ENCODE peak calls at places on chromosomes 4 and X, in nine cellular contexts. I is cardiac fibroblast; W is left lung; H is hepatocyte; N is HFFc6; X is AG04449; M is GM12864; G is OCI-LY7; E is CD4-positive, alpha-beta T cell. Q is an unnamed sample.

GRCh38 chr4:102606846-102607440 is 105.8 kb downstream of the NFKB1 start:
- DNase-seq in G (no peak), H (no peak), X (no peak), E (no peak), W (peak), I (no peak), N (no peak), M (no peak), Q (no peak)

GRCh38 chr4:187227907-187228699 is 504.4 kb upstream of the FAT1 start:
- DNase-seq in G (no peak), N (no peak), W (no peak), I (no peak), H (peak), X (no peak), M (no peak), E (no peak), Q (no peak)

GRCh38 chrX:113400193-113400704 is 559.6 kb upstream of the AMOT start:
- DNase-seq in X (no peak), E (no peak), H (peak), I (peak), G (no peak), W (no peak), M (no peak), N (no peak), Q (no peak)

GRCh38 chrX:136198010-136198409 is 50.7 kb downstream of the FHL1 start:
- DNase-seq in X (no peak), W (no peak), I (no peak), E (no peak), G (no peak), M (no peak), N (no peak), H (no peak), Q (no peak)

GRCh38 chr4:87042986-87043820 is 108.4 kb downstream of the AFF1 start:
- DNase-seq in E (no peak), W (no peak), I (no peak), M (no peak), H (no peak), N (no peak), X (no peak), G (no peak), Q (no peak)

GRCh38 chrX:108018659-108019381 is 26.0 kb upstream of the VSIG1 start:
- DNase-seq in H (no peak), G (no peak), W (no peak), I (no peak), M (no peak), N (no peak), E (peak), X (no peak), Q (no peak)

GRCh38 chrX:39260965-39261364 is 459.7 kb downstream of the MID1IP1 start:
- DNase-seq in M (no peak), G (no peak), I (no peak), N (no peak), X (no peak), W (no peak), E (no peak), H (no peak), Q (no peak)

GRCh38 chr4:137283737-137284136 is 248.6 kb downstream of the PCDH18 start:
- DNase-seq in X (no peak), I (peak), N (peak), H (peak), M (no peak), E (no peak), G (no peak), W (no peak), Q (no peak)

GRCh38 chr4:162485486-162485885 is 321.7 kb upstream of the FSTL5 start:
- DNase-seq in I (no peak), M (no peak), W (no peak), X (no peak), N (peak), G (no peak), E (no peak), H (no peak), Q (no peak)

GRCh38 chr4:124931050-124931449 is 218.5 kb upstream of the ANKRD50 start:
- DNase-seq in W (no peak), N (peak), E (no peak), G (no peak), M (no peak), I (peak), X (no peak), H (no peak), Q (no peak)

GRCh38 chr4:28278676-28279075 is 1418.0 kb downstream of the STIM2 start:
- DNase-seq in G (no peak), W (no peak), X (no peak), E (no peak), H (no peak), M (no peak), N (no peak), I (no peak), Q (no peak)

GRCh38 chrX:12497832-12498591 is 293.2 kb upstream of the PRPS2 start:
- DNase-seq in H (peak), X (no peak), I (no peak), G (peak), N (no peak), E (no peak), W (no peak), M (no peak), Q (no peak)

GRCh38 chr4:57369446-57369845 is 259.3 kb upstream of the IGFBP7 start:
- DNase-seq in N (no peak), X (no peak), I (no peak), H (no peak), M (no peak), W (no peak), G (no peak), E (no peak), Q (no peak)

GRCh38 chrX:29627833-29628232 is 587.5 kb upstream of the MAGEB2 start:
- DNase-seq in H (peak), W (no peak), M (no peak), G (no peak), X (no peak), I (peak), E (no peak), N (no peak), Q (no peak)

GRCh38 chr4:12691168-12691567 is 793.0 kb downstream of the RAB28 start:
- DNase-seq in G (no peak), I (no peak), M (no peak), E (no peak), W (no peak), H (no peak), X (no peak), N (no peak), Q (no peak)

GRCh38 chrX:35726176-35726575 is 72.0 kb upstream of the MAGEB16 start:
- DNase-seq in H (no peak), M (no peak), X (no peak), G (peak), E (no peak), N (peak), I (peak), W (no peak), Q (no peak)

GRCh38 chr4:101306225-101306624 is 41.1 kb downstream of the PPP3CA start:
- DNase-seq in X (no peak), M (peak), W (peak), E (no peak), H (no peak), I (no peak), G (no peak), N (no peak), Q (no peak)

GRCh38 chrX:43679778-43680177 is 23.7 kb downstream of the MAOA start:
- DNase-seq in E (no peak), M (no peak), H (peak), X (no peak), G (no peak), W (no peak), I (peak), N (no peak), Q (no peak)

GRCh38 chr4:161841759-161842158 is 322.0 kb downstream of the FSTL5 start:
- DNase-seq in W (no peak), N (no peak), E (no peak), G (no peak), I (no peak), X (no peak), M (no peak), H (no peak), Q (no peak)

GRCh38 chrX:1401611-1402430 is 9.9 kb upstream of the SLC25A6 start:
- DNase-seq in G (no peak), N (no peak), H (no peak), X (no peak), M (no peak), I (no peak), W (peak), E (no peak), Q (no peak)

GRCh38 chr4:6470502-6471302 is 1.7 kb downstream of the PPP2R2C start:
- DNase-seq in I (peak), M (no peak), X (no peak), G (no peak), W (no peak), H (peak), E (no peak), N (peak), Q (no peak)
- TF ChIP-seq CTCF in I (no peak), M (no peak), X (no peak), G (no peak), W (no peak), H (no peak), E (no peak), N (no peak), Q (no peak)

GRCh38 chrX:23900220-23900797 is 7.4 kb downstream of the APOO start:
- DNase-seq in W (no peak), G (no peak), H (no peak), I (no peak), X (no peak), N (no peak), E (no peak), M (no peak), Q (no peak)

GRCh38 chrX:23902419-23902818 is 5.3 kb downstream of the APOO start:
- DNase-seq in G (peak), E (no peak), W (no peak), I (peak), M (no peak), H (peak), N (peak), X (no peak), Q (no peak)

GRCh38 chrX:23904096-23904495 is 3.6 kb downstream of the APOO start:
- DNase-seq in M (no peak), X (no peak), W (no peak), E (no peak), G (no peak), I (peak), N (no peak), H (no peak), Q (no peak)

GRCh38 chrX:23901065-23901464 is 6.7 kb downstream of the APOO start:
- DNase-seq in G (no peak), E (no peak), I (peak), N (peak), X (no peak), H (peak), M (no peak), W (peak), Q (peak)

DNA sequence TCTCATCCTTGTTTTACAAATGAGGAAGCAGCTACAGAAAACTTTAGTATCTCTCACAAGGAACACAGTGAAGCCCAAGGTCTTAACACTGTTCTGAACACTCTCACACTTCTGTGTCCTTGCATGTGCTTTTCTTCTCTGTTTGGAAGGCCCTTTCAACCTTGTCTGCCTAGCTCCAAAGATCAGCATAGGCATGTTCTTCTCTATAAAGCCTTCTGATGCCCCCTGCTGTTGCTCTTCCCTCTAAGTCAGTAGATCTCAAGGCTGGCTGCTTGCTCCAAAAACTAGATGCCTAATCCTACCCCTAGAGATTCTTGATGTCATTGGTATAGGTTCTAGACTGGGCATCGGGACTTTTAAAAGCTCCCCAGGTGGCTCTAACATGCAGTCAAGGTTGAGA is 5.9 kb downstream of the APOO start:
- DNase-seq in E (no peak), W (no peak), H (peak), G (peak), M (no peak), X (no peak), I (peak), N (peak), Q (no peak)
- TF ChIP-seq CTCF in E (no peak), W (peak), H (peak), G (peak), M (peak), X (peak), I (peak), N (peak), Q (peak)

DNA sequence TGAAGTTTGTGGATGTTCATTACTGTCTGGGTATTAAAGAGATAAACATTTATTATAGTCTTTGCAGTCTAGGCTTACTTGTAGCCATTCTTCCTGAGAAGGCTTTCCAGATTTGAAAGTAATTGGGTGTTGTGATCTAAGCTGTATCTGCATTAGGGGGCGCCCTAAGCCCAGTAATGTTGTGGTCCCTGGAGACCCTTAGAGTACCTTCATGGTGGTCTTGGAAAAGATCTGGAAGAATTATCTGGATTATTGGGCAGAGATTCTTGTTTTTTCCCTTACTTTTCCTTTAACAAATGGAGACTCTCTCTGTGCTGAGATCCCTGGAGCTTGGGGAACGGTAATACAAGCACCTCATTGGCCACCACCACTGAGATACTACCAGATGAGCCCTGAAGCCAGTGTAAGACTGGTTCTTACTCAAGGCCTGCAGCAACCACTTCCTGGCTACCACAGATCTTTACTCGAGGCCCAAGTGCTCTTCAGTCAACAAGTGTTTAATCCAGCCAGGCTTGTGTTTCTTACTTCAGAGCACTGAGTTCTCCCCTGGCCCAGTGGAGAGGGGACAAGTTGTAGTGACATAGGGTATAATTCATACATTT is 63.1 kb downstream of the RTL3 start:
- DNase-seq in W (no peak), X (no peak), E (no peak), N (no peak), M (no peak), I (peak), H (no peak), G (peak), Q (no peak)
- TF ChIP-seq CTCF in W (no peak), X (peak), E (no peak), N (peak), M (peak), I (peak), H (no peak), G (peak), Q (no peak)

GRCh38 chr4:189088783-189089182 is 851.9 kb upstream of the FRG1 start:
- DNase-seq in M (no peak), N (no peak), E (no peak), I (no peak), H (no peak), G (no peak), W (no peak), X (no peak), Q (no peak)

GRCh38 chr4:189087981-189088380 is 852.7 kb upstream of the FRG1 start:
- DNase-seq in N (no peak), W (no peak), H (no peak), X (no peak), E (no peak), M (no peak), G (no peak), I (no peak), Q (no peak)

GRCh38 chr4:189092596-189092995 is 848.1 kb upstream of the FRG1 start:
- DNase-seq in W (no peak), G (peak), I (peak), M (no peak), E (no peak), N (no peak), H (no peak), X (no peak), Q (no peak)

GRCh38 chr4:189084671-189085070 is 856.0 kb upstream of the FRG1 start:
- DNase-seq in E (no peak), W (no peak), M (no peak), I (no peak), N (no peak), G (no peak), X (no peak), H (no peak), Q (no peak)

DNA sequence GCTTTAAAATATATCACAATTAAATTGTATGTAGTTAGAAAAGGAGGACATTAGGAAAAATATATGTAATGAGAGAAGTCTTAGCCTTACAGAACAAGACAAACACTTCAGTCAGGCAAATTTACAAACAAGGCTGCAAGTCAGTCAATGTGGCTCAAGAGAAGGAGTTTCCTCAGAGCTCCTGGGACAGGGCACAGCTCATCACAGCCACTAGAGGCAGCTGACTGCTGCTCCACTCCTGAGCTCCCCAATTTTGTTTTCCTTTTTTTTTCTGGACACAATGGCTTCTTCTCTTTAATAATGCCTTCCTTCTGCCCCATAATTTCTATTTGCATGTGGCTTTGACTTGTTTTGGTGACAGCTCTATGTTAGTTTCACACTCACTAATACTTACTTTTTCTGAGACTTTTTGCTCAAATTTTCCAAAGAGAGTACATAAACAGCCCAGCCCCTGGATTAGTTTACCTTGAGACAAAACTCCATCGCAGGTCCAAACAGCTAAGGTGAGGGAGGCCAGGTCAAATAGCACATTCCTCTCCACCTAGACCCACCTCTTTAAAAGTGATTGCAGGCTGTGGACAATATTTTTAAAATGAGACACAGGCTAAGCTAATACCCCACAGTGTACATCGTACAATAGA is 850.4 kb upstream of the FRG1 start:
- DNase-seq in M (no peak), E (no peak), I (peak), G (no peak), W (no peak), N (peak), H (peak), X (no peak), Q (no peak)
- TF ChIP-seq CTCF in M (no peak), E (no peak), I (peak), G (peak), W (no peak), N (peak), H (peak), X (peak), Q (peak)

DNA sequence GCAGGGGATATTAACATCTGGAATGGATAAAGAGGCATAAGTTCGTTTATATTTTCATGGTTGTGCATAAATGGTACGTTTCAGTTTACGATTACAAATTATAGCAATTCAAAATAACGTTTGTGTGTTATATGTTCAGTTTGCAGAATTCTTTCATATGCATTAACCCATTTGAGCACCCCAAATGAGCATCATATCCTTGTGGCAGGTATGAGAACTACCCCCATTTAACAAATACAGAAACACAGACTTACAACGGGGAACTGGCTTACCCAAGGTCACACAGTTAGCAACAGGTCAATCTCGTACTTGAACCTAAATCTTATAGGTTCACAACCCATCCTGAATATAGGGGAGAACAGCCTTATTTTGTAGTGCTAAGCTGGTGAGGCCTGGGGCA is 33.1 kb downstream of the EDNRA start:
- DNase-seq in W (no peak), G (no peak), N (no peak), I (no peak), E (no peak), M (no peak), H (no peak), X (no peak), Q (no peak)
- TF ChIP-seq CTCF in W (no peak), G (no peak), N (peak), I (peak), E (no peak), M (no peak), H (no peak), X (no peak), Q (no peak)

DNA sequence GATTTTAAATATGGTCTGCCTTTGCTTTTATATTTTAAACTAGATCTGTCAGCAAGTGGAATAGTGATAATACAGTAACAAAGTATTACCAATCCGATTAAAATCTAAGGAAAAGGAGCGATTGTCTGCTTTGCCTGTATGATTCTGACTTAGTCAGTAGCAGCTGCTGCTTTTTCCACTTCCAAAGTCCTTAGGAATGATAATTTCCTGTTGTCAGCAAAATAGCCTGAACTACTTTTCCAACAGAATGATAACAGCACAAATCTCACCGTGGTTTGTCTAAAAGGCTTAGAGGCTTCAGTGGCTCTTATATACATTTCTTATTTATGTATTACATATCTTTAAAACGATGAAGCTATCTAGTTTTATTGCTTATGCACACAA is 290.0 kb downstream of the ANK2 start:
- DNase-seq in X (no peak), N (no peak), G (no peak), M (no peak), W (no peak), I (peak), E (no peak), H (no peak), Q (no peak)
- TF ChIP-seq CTCF in X (no peak), N (no peak), G (no peak), M (no peak), W (no peak), I (no peak), E (no peak), H (no peak), Q (no peak)

DNA sequence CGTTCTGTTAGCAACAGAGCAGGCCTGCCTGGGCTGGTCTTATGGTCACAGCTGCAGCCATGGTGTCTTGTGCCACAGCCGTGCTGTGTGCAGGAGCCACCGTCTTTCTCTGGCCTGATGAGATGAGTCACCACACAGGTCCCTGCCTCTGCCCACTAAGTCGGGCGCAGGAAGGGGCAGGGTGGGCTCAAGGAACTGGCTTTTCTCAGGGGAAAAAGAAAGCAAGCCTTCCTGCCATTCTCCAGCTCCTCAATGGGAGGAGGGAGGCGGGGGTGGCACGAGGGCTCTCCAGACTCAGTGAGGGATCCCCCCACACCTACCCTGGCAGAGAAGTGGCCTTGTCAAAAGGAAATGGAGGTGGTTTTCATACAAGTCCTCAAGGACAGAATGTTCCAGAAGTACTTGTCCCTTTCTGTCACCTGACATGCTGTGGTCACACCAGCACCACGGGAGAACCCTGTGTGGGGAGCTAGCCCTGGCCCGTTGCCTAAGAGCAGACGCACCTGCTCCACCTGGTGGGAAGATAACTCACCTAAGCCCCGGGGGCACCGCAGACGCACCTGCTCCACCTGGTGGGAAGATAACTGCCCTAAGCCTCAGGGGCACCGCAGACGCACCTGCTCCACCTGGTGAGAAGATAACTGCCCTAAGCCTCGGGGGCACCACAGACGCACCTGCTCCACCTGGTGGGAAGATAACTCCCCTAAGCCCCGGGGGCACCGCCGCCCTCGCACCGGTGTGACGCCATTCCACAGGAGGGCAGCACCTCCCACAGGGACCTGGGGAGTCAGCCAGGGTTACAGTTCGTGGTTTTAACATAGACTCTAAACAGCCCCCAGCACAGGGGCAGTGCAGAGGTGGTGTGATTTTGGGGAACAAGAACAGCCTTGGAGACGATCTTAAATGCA is 18.5 kb downstream of the UVSSA start:
- DNase-seq in W (peak), X (no peak), I (no peak), G (no peak), N (no peak), E (no peak), M (no peak), H (no peak), Q (peak)
- TF ChIP-seq CTCF in W (no peak), X (no peak), I (no peak), G (peak), N (peak), E (no peak), M (no peak), H (no peak), Q (no peak)

GRCh38 chr4:113979157-113979972 is at the start of gene ARSJ:
- DNase-seq in X (no peak), I (peak), N (peak), M (no peak), G (no peak), W (peak), H (peak), E (peak), Q (peak)
- TF ChIP-seq CTCF in X (peak), I (peak), N (peak), M (no peak), G (no peak), W (no peak), H (no peak), E (no peak), Q (peak)